ENCODE peak calls at places on chromosomes 16 and 17, in nine cellular contexts. One of them, this sample, is unnamed.
A peak's percentile ranks its signal among the peaks of the same experiment; 100 is the strongest.

GRCh38 chr16:60337671-60338070 is 1603.6 kb upstream of the GOT2 start:
- DNase-seq in CD8-positive, alpha-beta T cell: no peak
- DNase-seq in uterus: no peak
- DNase-seq in BJ: no peak
- DNase-seq in RWPE1: no peak
- DNase-seq in foreskin fibroblast: no peak
- DNase-seq in retinal pigment epithelial cell: peak; percentile 93
- DNase-seq in AG09309: no peak
- DNase-seq in suprapubic skin: no peak
- DNase-seq in this sample: no peak

GRCh38 chr16:22297871-22298733 is 893 bp downstream of the POLR3E start:
- DNase-seq in CD8-positive, alpha-beta T cell: peak; percentile 57
- DNase-seq in uterus: peak; percentile 71
- DNase-seq in BJ: peak; percentile 84
- DNase-seq in RWPE1: peak; percentile 87
- DNase-seq in foreskin fibroblast: peak; percentile 95
- DNase-seq in retinal pigment epithelial cell: peak; percentile 76
- DNase-seq in AG09309: peak; percentile 97
- DNase-seq in suprapubic skin: no peak
- DNase-seq in this sample: peak; percentile 77

GRCh38 chr17:44007346-44008204 is 3.2 kb downstream of the NAGS start:
- DNase-seq in CD8-positive, alpha-beta T cell: no peak
- DNase-seq in uterus: no peak
- DNase-seq in BJ: no peak
- DNase-seq in RWPE1: no peak
- DNase-seq in foreskin fibroblast: peak; percentile 41
- DNase-seq in retinal pigment epithelial cell: no peak
- DNase-seq in AG09309: no peak
- DNase-seq in suprapubic skin: no peak
- DNase-seq in this sample: no peak

GRCh38 chr16:53498984-53499383 is 4.0 kb downstream of the AKTIP start:
- DNase-seq in CD8-positive, alpha-beta T cell: no peak
- DNase-seq in uterus: no peak
- DNase-seq in BJ: no peak
- DNase-seq in RWPE1: no peak
- DNase-seq in foreskin fibroblast: no peak
- DNase-seq in retinal pigment epithelial cell: no peak
- DNase-seq in AG09309: no peak
- DNase-seq in suprapubic skin: no peak
- DNase-seq in this sample: no peak

GRCh38 chr17:1239210-1239609 is 31.0 kb upstream of the BHLHA9 start:
- DNase-seq in CD8-positive, alpha-beta T cell: no peak
- DNase-seq in uterus: no peak
- DNase-seq in BJ: no peak
- DNase-seq in RWPE1: no peak
- DNase-seq in foreskin fibroblast: no peak
- DNase-seq in retinal pigment epithelial cell: no peak
- DNase-seq in AG09309: peak; percentile 84
- DNase-seq in suprapubic skin: no peak
- DNase-seq in this sample: no peak

GRCh38 chr16:23222929-23223328 is 40.4 kb downstream of the SCNN1G start:
- DNase-seq in CD8-positive, alpha-beta T cell: no peak
- DNase-seq in uterus: no peak
- DNase-seq in BJ: no peak
- DNase-seq in RWPE1: no peak
- DNase-seq in foreskin fibroblast: no peak
- DNase-seq in retinal pigment epithelial cell: no peak
- DNase-seq in AG09309: no peak
- DNase-seq in suprapubic skin: no peak
- DNase-seq in this sample: no peak

GRCh38 chr17:4499431-4500187 is 928 bp downstream of the SPNS2 start:
- DNase-seq in CD8-positive, alpha-beta T cell: no peak
- DNase-seq in uterus: no peak
- DNase-seq in BJ: no peak
- DNase-seq in RWPE1: no peak
- DNase-seq in foreskin fibroblast: peak; percentile 18
- DNase-seq in retinal pigment epithelial cell: no peak
- DNase-seq in AG09309: no peak
- DNase-seq in suprapubic skin: no peak
- DNase-seq in this sample: peak; percentile 56

GRCh38 chr17:80996422-80997305 is 5.0 kb downstream of the CHMP6 start:
- DNase-seq in CD8-positive, alpha-beta T cell: no peak
- DNase-seq in uterus: no peak
- DNase-seq in BJ: no peak
- DNase-seq in RWPE1: no peak
- DNase-seq in foreskin fibroblast: no peak
- DNase-seq in retinal pigment epithelial cell: no peak
- DNase-seq in AG09309: no peak
- DNase-seq in suprapubic skin: no peak
- DNase-seq in this sample: no peak

GRCh38 chr16:78277374-78277773 is 177.9 kb downstream of the WWOX start:
- DNase-seq in CD8-positive, alpha-beta T cell: no peak
- DNase-seq in uterus: no peak
- DNase-seq in BJ: no peak
- DNase-seq in RWPE1: no peak
- DNase-seq in foreskin fibroblast: no peak
- DNase-seq in retinal pigment epithelial cell: no peak
- DNase-seq in AG09309: no peak
- DNase-seq in suprapubic skin: no peak
- DNase-seq in this sample: peak; percentile 45

GRCh38 chr17:47301161-47301560 is 22.6 kb upstream of the EFCAB13 start:
- DNase-seq in CD8-positive, alpha-beta T cell: no peak
- DNase-seq in uterus: no peak
- DNase-seq in BJ: no peak
- DNase-seq in RWPE1: no peak
- DNase-seq in foreskin fibroblast: no peak
- DNase-seq in retinal pigment epithelial cell: no peak
- DNase-seq in AG09309: no peak
- DNase-seq in suprapubic skin: no peak
- DNase-seq in this sample: no peak

GRCh38 chr16:30526137-30526822 is at the start of gene ZNF768:
- DNase-seq in CD8-positive, alpha-beta T cell: peak; percentile 30
- DNase-seq in uterus: peak; percentile 50
- DNase-seq in BJ: no peak
- DNase-seq in RWPE1: no peak
- DNase-seq in foreskin fibroblast: peak; percentile 69
- DNase-seq in retinal pigment epithelial cell: no peak
- DNase-seq in AG09309: no peak
- DNase-seq in suprapubic skin: peak; percentile 88
- DNase-seq in this sample: peak; percentile 77

GRCh38 chr17:70313031-70313430 is 143.7 kb downstream of the KCNJ2 start:
- DNase-seq in CD8-positive, alpha-beta T cell: no peak
- DNase-seq in uterus: no peak
- DNase-seq in BJ: no peak
- DNase-seq in RWPE1: no peak
- DNase-seq in foreskin fibroblast: peak; percentile 49
- DNase-seq in retinal pigment epithelial cell: no peak
- DNase-seq in AG09309: peak; percentile 23
- DNase-seq in suprapubic skin: no peak
- DNase-seq in this sample: no peak

GRCh38 chr16:50474138-50474537 is 74.1 kb upstream of the NKD1 start:
- DNase-seq in CD8-positive, alpha-beta T cell: no peak
- DNase-seq in uterus: no peak
- DNase-seq in BJ: no peak
- DNase-seq in RWPE1: no peak
- DNase-seq in foreskin fibroblast: no peak
- DNase-seq in retinal pigment epithelial cell: no peak
- DNase-seq in AG09309: no peak
- DNase-seq in suprapubic skin: peak; percentile 10
- DNase-seq in this sample: no peak

GRCh38 chr17:63843387-63844292 is 1.2 kb upstream of the SMARCD2 start:
- DNase-seq in CD8-positive, alpha-beta T cell: no peak
- DNase-seq in uterus: peak; percentile 52
- DNase-seq in BJ: no peak
- DNase-seq in RWPE1: no peak
- DNase-seq in foreskin fibroblast: peak; percentile 66
- DNase-seq in retinal pigment epithelial cell: no peak
- DNase-seq in AG09309: peak; percentile 18
- DNase-seq in suprapubic skin: no peak
- DNase-seq in this sample: no peak

GRCh38 chr17:17542906-17543635 is 46.9 kb upstream of the RASD1 start:
- DNase-seq in CD8-positive, alpha-beta T cell: no peak
- DNase-seq in uterus: no peak
- DNase-seq in BJ: no peak
- DNase-seq in RWPE1: no peak
- DNase-seq in foreskin fibroblast: no peak
- DNase-seq in retinal pigment epithelial cell: no peak
- DNase-seq in AG09309: no peak
- DNase-seq in suprapubic skin: no peak
- DNase-seq in this sample: no peak

GRCh38 chr17:67440311-67441051 is 63.4 kb downstream of the PITPNC1 start:
- DNase-seq in CD8-positive, alpha-beta T cell: no peak
- DNase-seq in uterus: no peak
- DNase-seq in BJ: no peak
- DNase-seq in RWPE1: no peak
- DNase-seq in foreskin fibroblast: no peak
- DNase-seq in retinal pigment epithelial cell: no peak
- DNase-seq in AG09309: no peak
- DNase-seq in suprapubic skin: no peak
- DNase-seq in this sample: no peak

GRCh38 chr17:42266918-42267766 is 9.0 kb downstream of the STAT5B start:
- DNase-seq in CD8-positive, alpha-beta T cell: no peak
- DNase-seq in uterus: no peak
- DNase-seq in BJ: peak; percentile 78
- DNase-seq in RWPE1: no peak
- DNase-seq in foreskin fibroblast: peak; percentile 79
- DNase-seq in retinal pigment epithelial cell: no peak
- DNase-seq in AG09309: peak; percentile 78
- DNase-seq in suprapubic skin: no peak
- DNase-seq in this sample: no peak

GRCh38 chr17:20982589-20983358 is 60.0 kb downstream of the USP22 start:
- DNase-seq in CD8-positive, alpha-beta T cell: no peak
- DNase-seq in uterus: no peak
- DNase-seq in BJ: no peak
- DNase-seq in RWPE1: no peak
- DNase-seq in foreskin fibroblast: no peak
- DNase-seq in retinal pigment epithelial cell: no peak
- DNase-seq in AG09309: no peak
- DNase-seq in suprapubic skin: no peak
- DNase-seq in this sample: no peak

GRCh38 chr17:51228177-51228576 is 31.7 kb downstream of the MBTD1 start:
- DNase-seq in CD8-positive, alpha-beta T cell: no peak
- DNase-seq in uterus: no peak
- DNase-seq in BJ: peak; percentile 27
- DNase-seq in RWPE1: no peak
- DNase-seq in foreskin fibroblast: peak; percentile 15
- DNase-seq in retinal pigment epithelial cell: no peak
- DNase-seq in AG09309: peak; percentile 53
- DNase-seq in suprapubic skin: no peak
- DNase-seq in this sample: no peak

GRCh38 chr17:55086635-55087058 is 118.1 kb downstream of the STXBP4 start:
- DNase-seq in CD8-positive, alpha-beta T cell: no peak
- DNase-seq in uterus: no peak
- DNase-seq in BJ: peak; percentile 46
- DNase-seq in RWPE1: no peak
- DNase-seq in foreskin fibroblast: peak; percentile 86
- DNase-seq in retinal pigment epithelial cell: peak; percentile 51
- DNase-seq in AG09309: peak; percentile 60
- DNase-seq in suprapubic skin: no peak
- DNase-seq in this sample: no peak

DNA sequence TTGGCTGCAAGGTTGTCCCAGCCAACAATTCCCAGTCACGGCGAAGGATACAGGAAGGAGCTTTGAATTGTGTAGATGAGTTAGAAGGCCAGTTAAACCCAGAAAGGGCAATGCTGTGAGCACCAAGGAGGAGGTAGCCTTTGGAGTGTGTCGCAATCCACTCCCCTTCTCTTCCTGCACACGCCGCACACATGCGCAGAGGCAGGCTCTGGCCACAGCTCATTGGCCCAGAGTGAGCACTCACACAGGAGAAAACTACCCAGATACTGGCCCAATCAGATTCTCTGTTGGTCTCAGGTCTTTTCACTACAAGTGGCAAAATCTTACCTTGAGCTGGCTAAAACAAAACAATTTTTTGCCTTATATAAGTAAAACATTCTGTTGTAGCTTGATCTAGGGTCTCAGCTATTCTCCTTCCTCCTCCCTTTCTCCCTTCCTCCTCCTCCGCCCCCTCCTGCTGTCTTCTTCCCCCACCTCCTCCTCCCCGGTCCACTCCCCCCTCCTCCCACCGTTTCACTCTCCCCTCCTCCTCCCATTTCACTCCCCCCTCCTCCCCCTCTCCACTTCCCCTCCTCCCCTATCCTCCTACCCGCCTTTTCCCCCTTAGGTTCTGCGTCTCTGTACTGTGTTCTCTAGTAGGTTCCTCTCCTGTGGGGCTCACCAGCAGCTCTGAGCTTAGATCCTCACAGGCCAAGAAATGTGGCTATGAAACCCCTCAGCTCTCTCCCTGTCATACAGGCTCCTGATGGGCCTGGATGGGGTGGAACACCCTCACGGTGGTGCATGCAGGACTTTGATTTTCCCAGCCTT is 344.9 kb downstream of the CPPED1 start:
- DNase-seq in CD8-positive, alpha-beta T cell: peak; percentile 9
- DNase-seq in uterus: no peak
- DNase-seq in BJ: no peak
- DNase-seq in RWPE1: no peak
- DNase-seq in foreskin fibroblast: peak; percentile 19
- DNase-seq in retinal pigment epithelial cell: no peak
- DNase-seq in AG09309: no peak
- DNase-seq in suprapubic skin: no peak
- DNase-seq in this sample: no peak
- TF ChIP-seq CTCF in CD8-positive, alpha-beta T cell: no peak
- TF ChIP-seq CTCF in uterus: no peak
- TF ChIP-seq CTCF in BJ: no peak
- TF ChIP-seq CTCF in RWPE1: no peak
- TF ChIP-seq CTCF in foreskin fibroblast: no peak
- TF ChIP-seq CTCF in retinal pigment epithelial cell: no peak
- TF ChIP-seq CTCF in AG09309: no peak
- TF ChIP-seq CTCF in suprapubic skin: no peak
- TF ChIP-seq CTCF in this sample: no peak

GRCh38 chr16:65057184-65057583 is 64.7 kb downstream of the CDH11 start:
- DNase-seq in CD8-positive, alpha-beta T cell: no peak
- DNase-seq in uterus: no peak
- DNase-seq in BJ: no peak
- DNase-seq in RWPE1: no peak
- DNase-seq in foreskin fibroblast: no peak
- DNase-seq in retinal pigment epithelial cell: no peak
- DNase-seq in AG09309: no peak
- DNase-seq in suprapubic skin: no peak
- DNase-seq in this sample: no peak
- TF ChIP-seq CTCF in CD8-positive, alpha-beta T cell: no peak
- TF ChIP-seq CTCF in uterus: no peak
- TF ChIP-seq CTCF in BJ: no peak
- TF ChIP-seq CTCF in RWPE1: no peak
- TF ChIP-seq CTCF in foreskin fibroblast: no peak
- TF ChIP-seq CTCF in retinal pigment epithelial cell: no peak
- TF ChIP-seq CTCF in AG09309: no peak
- TF ChIP-seq CTCF in suprapubic skin: no peak
- TF ChIP-seq CTCF in this sample: no peak

GRCh38 chr16:89599451-89599858 is 14.0 kb upstream of the DPEP1 start:
- DNase-seq in CD8-positive, alpha-beta T cell: no peak
- DNase-seq in uterus: no peak
- DNase-seq in BJ: no peak
- DNase-seq in RWPE1: no peak
- DNase-seq in foreskin fibroblast: peak; percentile 56
- DNase-seq in retinal pigment epithelial cell: no peak
- DNase-seq in AG09309: no peak
- DNase-seq in suprapubic skin: peak; percentile 55
- DNase-seq in this sample: peak; percentile 61
- TF ChIP-seq CTCF in CD8-positive, alpha-beta T cell: no peak
- TF ChIP-seq CTCF in uterus: no peak
- TF ChIP-seq CTCF in BJ: peak; percentile 35
- TF ChIP-seq CTCF in RWPE1: peak; percentile 28
- TF ChIP-seq CTCF in foreskin fibroblast: peak; percentile 15
- TF ChIP-seq CTCF in retinal pigment epithelial cell: peak; percentile 51
- TF ChIP-seq CTCF in AG09309: peak; percentile 31
- TF ChIP-seq CTCF in suprapubic skin: no peak
- TF ChIP-seq CTCF in this sample: peak; percentile 27

GRCh38 chr16:72921620-72922019 is 126.3 kb downstream of the ZFHX3 start:
- DNase-seq in CD8-positive, alpha-beta T cell: no peak
- DNase-seq in uterus: peak; percentile 48
- DNase-seq in BJ: no peak
- DNase-seq in RWPE1: no peak
- DNase-seq in foreskin fibroblast: peak; percentile 53
- DNase-seq in retinal pigment epithelial cell: no peak
- DNase-seq in AG09309: no peak
- DNase-seq in suprapubic skin: no peak
- DNase-seq in this sample: no peak
- TF ChIP-seq CTCF in CD8-positive, alpha-beta T cell: no peak
- TF ChIP-seq CTCF in uterus: no peak
- TF ChIP-seq CTCF in BJ: no peak
- TF ChIP-seq CTCF in RWPE1: no peak
- TF ChIP-seq CTCF in foreskin fibroblast: no peak
- TF ChIP-seq CTCF in retinal pigment epithelial cell: no peak
- TF ChIP-seq CTCF in AG09309: no peak
- TF ChIP-seq CTCF in suprapubic skin: no peak
- TF ChIP-seq CTCF in this sample: no peak